ENCODE peak calls at places on chromosomes 4 and X, in four cellular contexts. G, S, X and Z are unnamed samples.

GRCh38 chr4:87251104-87251503 is 30.7 kb upstream of the KLHL8 start:
- DNase-seq in G (no peak), S (no peak), X (no peak), Z (peak)

GRCh38 chrX:130704053-130705038 is 198.7 kb downstream of the ENOX2 start:
- DNase-seq in G (peak), S (no peak), X (no peak), Z (peak)

GRCh38 chr4:171880136-171880535 is 66.9 kb downstream of the GALNTL6 start:
- DNase-seq in G (peak), S (no peak), X (no peak), Z (peak)

GRCh38 chrX:20352935-20353336 is 86.2 kb upstream of the RPS6KA3 start:
- DNase-seq in G (no peak), S (no peak), X (no peak), Z (no peak)

GRCh38 chr4:53859305-53859704 is 205.1 kb downstream of the CHIC2 start:
- DNase-seq in G (no peak), S (no peak), X (no peak), Z (no peak)

GRCh38 chr4:97720869-97721432 is 422.3 kb downstream of the STPG2 start:
- DNase-seq in G (peak), S (no peak), X (no peak), Z (peak)

GRCh38 chr4:110020139-110020538 is 107.5 kb downstream of the EGF start:
- DNase-seq in G (no peak), S (no peak), X (no peak), Z (peak)

GRCh38 chr4:182918791-182919302 is 1.7 kb upstream of the DCTD start:
- DNase-seq in G (no peak), S (no peak), X (no peak), Z (no peak)

GRCh38 chr4:169225812-169226211 is 44.9 kb downstream of the SH3RF1 start:
- DNase-seq in G (no peak), S (no peak), X (no peak), Z (peak)

GRCh38 chr4:53450773-53451172 is 73.3 kb downstream of the FIP1L1 start:
- DNase-seq in G (no peak), S (no peak), X (no peak), Z (no peak)

GRCh38 chr4:211033-211511 is 86.8 kb downstream of the ZNF718 start:
- DNase-seq in G (no peak), S (no peak), X (no peak), Z (no peak)

GRCh38 chr4:54967289-54967688 is 158.1 kb downstream of the KDR start:
- DNase-seq in G (no peak), S (no peak), X (no peak), Z (no peak)

GRCh38 chr4:144801731-144802130 is 155.8 kb downstream of the HHIP start:
- DNase-seq in G (no peak), S (no peak), X (no peak), Z (no peak)

GRCh38 chrX:97308161-97308560 is 424.5 kb downstream of the RPA4 start:
- DNase-seq in G (no peak), S (no peak), X (no peak), Z (no peak)

GRCh38 chrX:123731258-123731986 is 1.4 kb downstream of the THOC2 start:
- DNase-seq in G (peak), S (no peak), X (peak), Z (peak)

GRCh38 chr4:177323416-177323815 is 13.7 kb downstream of the NEIL3 start:
- DNase-seq in G (no peak), S (no peak), X (no peak), Z (no peak)

GRCh38 chr4:180057891-180058643 is 2185.1 kb upstream of the TENM3 start:
- DNase-seq in G (peak), S (no peak), X (peak), Z (peak)

GRCh38 chr4:105329081-105329480 is 144.8 kb downstream of the PPA2 start:
- DNase-seq in G (no peak), S (no peak), X (no peak), Z (no peak)

GRCh38 chrX:9912341-9912740 is 54.8 kb upstream of the CLDN34 start:
- DNase-seq in G (no peak), S (no peak), X (no peak), Z (peak)

GRCh38 chr4:12729384-12729783 is 754.8 kb downstream of the RAB28 start:
- DNase-seq in G (peak), S (no peak), X (no peak), Z (peak)

GRCh38 chr4:133903029-133903428 is 298.6 kb downstream of the PABPC4L start:
- DNase-seq in G (no peak), S (no peak), X (no peak), Z (no peak)

GRCh38 chr4:133320576-133321170 is 171.6 kb downstream of the PCDH10 start:
- DNase-seq in G (peak), S (no peak), X (no peak), Z (peak)

GRCh38 chr4:89356086-89356485 is 48.5 kb upstream of the GPRIN3 start:
- DNase-seq in G (no peak), S (no peak), X (no peak), Z (no peak)

GRCh38 chr4:41178372-41179085 is 35.8 kb downstream of the APBB2 start:
- DNase-seq in G (no peak), S (no peak), X (no peak), Z (peak)

GRCh38 chr4:55866290-55866907 is 13.0 kb downstream of the EXOC1 start:
- DNase-seq in G (peak), S (no peak), X (no peak), Z (peak)

GRCh38 chr4:17324431-17324830 is 187.5 kb downstream of the QDPR start:
- DNase-seq in G (peak), S (no peak), X (no peak), Z (peak)

GRCh38 chr4:99321241-99322191 is at the start of gene ADH1B:
- DNase-seq in G (no peak), S (no peak), X (no peak), Z (no peak)

GRCh38 chr4:73019462-73020047 is 50.0 kb downstream of the COX18 start:
- DNase-seq in G (peak), S (no peak), X (no peak), Z (peak)

GRCh38 chr4:13705521-13706035 is 78.1 kb upstream of the BOD1L1 start:
- DNase-seq in G (peak), S (peak), X (peak), Z (no peak)

GRCh38 chr4:52059372-52059771 is 8.3 kb downstream of the SPATA18 start:
- DNase-seq in G (no peak), S (no peak), X (peak), Z (peak)

GRCh38 chr4:86946868-86947493 is 12.2 kb downstream of the AFF1 start:
- DNase-seq in G (no peak), S (no peak), X (no peak), Z (no peak)

GRCh38 chr4:90845777-90846176 is 718.6 kb downstream of the CCSER1 start:
- DNase-seq in G (no peak), S (no peak), X (no peak), Z (peak)

GRCh38 chr4:80831383-80832361 is 198.8 kb upstream of the BMP3 start:
- DNase-seq in G (no peak), S (no peak), X (no peak), Z (peak)

GRCh38 chr4:65798498-65799127 is 128.3 kb upstream of the EPHA5 start:
- DNase-seq in G (peak), S (no peak), X (no peak), Z (no peak)

GRCh38 chr4:169342906-169343560 is 72.3 kb upstream of the SH3RF1 start:
- DNase-seq in G (no peak), S (no peak), X (no peak), Z (peak)

GRCh38 chr4:138938371-138938699 is 77.2 kb upstream of the NOCT start:
- DNase-seq in G (peak), S (no peak), X (no peak), Z (peak)

GRCh38 chrX:7147978-7148824 is at the start of gene PUDP:
- DNase-seq in G (peak), S (peak), X (peak), Z (peak)

DNA sequence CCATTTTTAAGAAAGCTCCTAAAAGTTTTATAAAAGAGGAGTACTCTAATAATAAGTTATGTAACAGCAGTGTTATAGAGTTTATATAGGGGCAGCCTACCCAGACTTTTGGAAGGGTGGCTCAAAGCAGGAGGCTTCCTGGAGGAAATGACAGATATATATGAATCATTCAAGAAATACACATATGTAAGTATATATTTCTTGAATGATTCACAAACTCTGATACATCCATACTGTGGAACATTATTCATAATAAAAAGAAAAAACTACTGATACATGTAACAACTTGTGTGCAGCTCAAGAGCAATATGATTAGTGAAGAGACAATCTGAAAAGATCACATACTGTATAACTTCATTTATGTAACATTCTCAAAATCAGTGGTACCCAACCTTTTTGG is 166.2 kb downstream of the WDFY3 start:
- DNase-seq in G (no peak), S (no peak), X (no peak), Z (no peak)
- TF ChIP-seq CTCF in G (no peak), S (no peak), X (no peak), Z (no peak)

GRCh38 chrX:672931-673330 is 42.3 kb downstream of the SHOX start:
- DNase-seq in G (no peak), S (no peak), X (no peak), Z (no peak)

GRCh38 chrX:675279-675886 is 44.8 kb downstream of the SHOX start:
- DNase-seq in G (no peak), S (no peak), X (no peak), Z (no peak)

GRCh38 chrX:677376-677775 is 46.8 kb downstream of the SHOX start:
- DNase-seq in G (no peak), S (no peak), X (no peak), Z (no peak)

GRCh38 chrX:679161-679979 is 48.8 kb downstream of the SHOX start:
- DNase-seq in G (no peak), S (no peak), X (no peak), Z (no peak)

GRCh38 chrX:675896-676295 is 45.3 kb downstream of the SHOX start:
- DNase-seq in G (no peak), S (no peak), X (no peak), Z (no peak)
- H3K4me3 ChIP-seq in G (no peak), S (no peak), X (no peak), Z (no peak)

GRCh38 chr4:158578476-158578875 is 56.8 kb downstream of the RXFP1 start:
- DNase-seq in G (peak), S (no peak), X (no peak), Z (peak)
- TF ChIP-seq CTCF in G (peak), S (no peak), X (no peak), Z (peak)

GRCh38 chrX:38220936-38221386 is 290 bp upstream of the SRPX start:
- DNase-seq in G (no peak), S (no peak), X (no peak), Z (peak)
- H3K4me3 ChIP-seq in G (peak), S (peak), X (peak), Z (peak)

GRCh38 chr4:161256716-161257115 is 907.1 kb downstream of the FSTL5 start:
- DNase-seq in G (peak), S (no peak), X (no peak), Z (no peak)
- TF ChIP-seq CTCF in G (peak), S (no peak), X (no peak), Z (peak)

GRCh38 chrX:119682019-119682989 is 10.7 kb downstream of the SEPTIN6 start:
- DNase-seq in G (no peak), S (no peak), X (no peak), Z (no peak)

GRCh38 chrX:119687661-119688413 is 5.1 kb downstream of the SEPTIN6 start:
- DNase-seq in G (no peak), S (no peak), X (no peak), Z (no peak)

GRCh38 chrX:119686087-119686639 is 6.8 kb downstream of the SEPTIN6 start:
- DNase-seq in G (no peak), S (no peak), X (no peak), Z (no peak)

GRCh38 chrX:119684916-119685224 is 8.1 kb downstream of the SEPTIN6 start:
- DNase-seq in G (no peak), S (no peak), X (no peak), Z (no peak)

GRCh38 chrX:119685225-119686066 is 7.5 kb downstream of the SEPTIN6 start:
- DNase-seq in G (no peak), S (no peak), X (peak), Z (no peak)
- H3K4me3 ChIP-seq in G (no peak), S (peak), X (no peak), Z (no peak)

GRCh38 chr4:157050561-157050960 is 25.4 kb upstream of the GLRB start:
- DNase-seq in G (no peak), S (no peak), X (no peak), Z (no peak)

GRCh38 chr4:157043131-157043530 is 32.8 kb upstream of the GLRB start:
- DNase-seq in G (peak), S (no peak), X (no peak), Z (peak)

GRCh38 chr4:157040380-157040779 is 35.6 kb upstream of the GLRB start:
- DNase-seq in G (no peak), S (no peak), X (no peak), Z (no peak)

GRCh38 chr4:157048248-157048647 is 27.7 kb upstream of the GLRB start:
- DNase-seq in G (peak), S (no peak), X (no peak), Z (peak)

DNA sequence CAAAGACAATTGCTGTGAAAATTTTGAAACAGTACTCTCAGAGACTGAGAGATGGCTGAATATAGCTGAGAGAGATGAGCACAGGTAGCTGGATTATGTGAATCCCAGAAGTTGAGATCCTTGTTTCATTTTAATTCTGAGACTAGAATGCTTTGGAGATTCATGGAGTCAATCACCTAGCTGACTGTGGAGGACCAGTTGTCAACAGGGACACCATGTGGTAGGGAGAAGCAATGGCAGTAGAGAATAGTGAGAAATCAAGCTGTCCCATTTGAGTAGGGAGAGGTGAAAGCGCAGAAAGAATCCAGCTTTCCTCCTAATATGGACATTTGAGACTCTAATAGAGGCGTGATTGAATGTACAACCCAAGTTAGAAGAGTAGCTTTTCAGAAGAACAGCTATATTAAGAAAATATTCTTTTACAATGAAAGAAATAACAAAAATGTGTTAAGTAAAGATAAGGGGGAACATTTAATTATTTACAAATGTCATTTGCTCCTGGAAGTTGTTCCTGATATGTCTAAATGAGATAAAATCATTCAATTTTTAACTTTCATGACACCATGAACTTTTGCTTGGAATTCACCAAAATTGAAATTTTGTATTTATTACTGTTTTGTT is 30.3 kb upstream of the GLRB start:
- DNase-seq in G (peak), S (no peak), X (peak), Z (peak)
- TF ChIP-seq CTCF in G (peak), S (peak), X (peak), Z (peak)

GRCh38 chrX:41275661-41276609 is 58.0 kb upstream of the DDX3X start:
- DNase-seq in G (peak), S (no peak), X (peak), Z (peak)
- H3K4me3 ChIP-seq in G (peak), S (peak), X (peak), Z (peak)

DNA sequence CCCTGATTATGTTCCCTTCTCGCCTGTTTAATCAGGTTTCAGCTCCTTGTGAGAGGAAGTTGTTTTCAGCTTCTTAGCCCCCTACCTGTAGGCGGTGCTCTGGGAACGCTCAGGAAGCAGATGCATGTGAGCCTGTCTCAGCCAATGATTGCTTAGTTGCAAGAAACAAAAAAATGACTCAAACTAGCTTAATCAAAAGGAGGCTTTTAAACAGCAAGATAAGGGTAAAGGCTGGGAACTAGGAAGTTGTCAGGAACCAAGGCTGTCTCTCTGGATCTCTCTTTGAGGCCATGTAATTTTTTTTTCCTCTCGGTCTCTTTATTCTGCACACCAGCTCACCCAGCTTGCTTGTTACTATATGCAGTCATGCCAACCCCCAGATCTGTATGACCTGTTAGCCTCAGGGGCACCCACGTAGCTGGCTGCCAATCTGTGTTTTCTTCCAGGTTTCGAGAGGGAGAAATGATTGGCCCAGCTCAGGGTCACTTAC is 109.1 kb downstream of the PTTG2 start:
- DNase-seq in G (peak), S (no peak), X (peak), Z (peak)
- TF ChIP-seq CTCF in G (peak), S (peak), X (no peak), Z (peak)

GRCh38 chr4:38378478-38378877 is 285.5 kb upstream of the KLF3 start:
- DNase-seq in G (no peak), S (no peak), X (no peak), Z (no peak)
- H3K4me3 ChIP-seq in G (no peak), S (no peak), X (no peak), Z (no peak)